ENCODE peak calls at places on chromosome 2, in six cellular contexts. L is sigmoid colon, F is IMR-90, B is breast epithelium, U is hepatocyte, W is WERI-Rb-1. X is an unnamed sample. For H3K27me3, the result is how much of the 10 kb centered on the place peaks cover.

GRCh38 chr2:149666809-149667208 is 79.2 kb upstream of the MMADHC start:
- DNase-seq in L (no peak), F (no peak), B (no peak), U (no peak), W (no peak), X (no peak)

GRCh38 chr2:207311316-207312005 is 145.7 kb upstream of the KLF7 start:
- DNase-seq in F (peak), L (peak), B (no peak), U (peak), W (no peak), X (no peak)

GRCh38 chr2:241035818-241036396 is 37.5 kb downstream of the SNED1 start:
- DNase-seq in L (no peak), W (no peak), U (no peak), F (no peak), B (peak), X (peak)

GRCh38 chr2:97935719-97936161 is 60.0 kb downstream of the TMEM131 start:
- DNase-seq in B (no peak), F (peak), L (no peak), U (peak), W (no peak), X (no peak)

GRCh38 chr2:41127351-41127750 is 675.5 kb upstream of the SLC8A1 start:
- DNase-seq in L (no peak), F (no peak), W (peak), B (no peak), U (no peak), X (no peak)

GRCh38 chr2:234879671-234880455 is 72.0 kb upstream of the SH3BP4 start:
- DNase-seq in B (no peak), W (no peak), L (no peak), F (peak), U (no peak), X (no peak)

GRCh38 chr2:23211987-23212583 is 172.9 kb upstream of the KLHL29 start:
- DNase-seq in U (no peak), B (no peak), L (no peak), F (no peak), W (no peak), X (no peak)

GRCh38 chr2:239549711-239550265 is 149.0 kb upstream of the HDAC4 start:
- DNase-seq in W (no peak), B (no peak), F (no peak), L (peak), U (no peak), X (no peak)

GRCh38 chr2:19876751-19877150 is 25.0 kb downstream of the TTC32 start:
- DNase-seq in F (no peak), U (no peak), B (no peak), W (no peak), L (no peak), X (no peak)

GRCh38 chr2:6356127-6356761 is 509.5 kb downstream of the CMPK2 start:
- DNase-seq in F (no peak), L (no peak), W (no peak), B (no peak), U (no peak), X (no peak)

DNA sequence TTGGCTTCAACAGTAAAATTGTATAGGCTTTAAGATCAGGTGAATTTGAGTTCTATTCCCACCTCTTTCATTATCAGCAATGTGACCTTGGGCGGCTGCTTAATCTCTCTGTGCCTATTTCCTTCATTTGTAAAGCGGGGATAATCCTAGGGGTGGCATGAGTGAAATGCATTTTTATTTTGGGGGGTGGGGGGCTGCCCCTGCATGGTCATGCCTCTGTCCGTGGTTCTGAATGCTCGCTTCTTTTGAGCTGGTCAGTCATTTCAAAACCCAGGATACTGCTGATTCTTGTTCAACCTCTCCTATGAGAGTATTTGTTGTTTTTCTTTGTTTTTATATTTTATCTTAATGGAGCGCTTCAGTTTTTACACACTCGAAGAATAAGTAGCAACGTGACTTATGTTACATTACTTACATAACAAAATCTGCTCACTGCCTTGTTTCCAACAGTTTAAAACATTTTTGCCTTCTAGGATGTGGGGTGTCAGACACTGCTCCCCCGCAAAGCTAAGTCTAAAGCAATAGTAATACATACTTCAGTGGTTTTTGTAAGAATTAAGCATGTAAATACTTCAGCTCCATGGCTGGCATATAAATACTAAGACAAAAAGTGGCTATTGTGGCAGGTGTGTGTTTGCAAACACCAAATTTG is 152.6 kb upstream of the PELI1 start:
- DNase-seq in L (no peak), F (no peak), B (no peak), W (no peak), U (no peak), X (no peak)
- H3K27me3 ChIP-seq in L (under half), F (under half), B (under half), W (under half), U (under half), X (under half)

GRCh38 chr2:68169308-68169707 is 11.6 kb downstream of the PNO1 start:
- DNase-seq in F (no peak), W (no peak), B (no peak), U (no peak), L (no peak), X (no peak)
- TF ChIP-seq CTCF in F (no peak), W (peak), B (no peak), U (no peak), L (no peak), X (no peak)

GRCh38 chr2:216565946-216566345 is 67.3 kb upstream of the IGFBP2 start:
- DNase-seq in L (no peak), W (no peak), F (no peak), B (no peak), U (no peak), X (no peak)
- H3K27ac ChIP-seq in L (no peak), W (no peak), F (no peak), B (peak), U (no peak), X (no peak)

GRCh38 chr2:199468561-199469513 is 11.1 kb upstream of the SATB2 start:
- DNase-seq in F (no peak), L (peak), W (no peak), B (no peak), U (peak), X (no peak)

GRCh38 chr2:199470361-199470671 is 12.6 kb upstream of the SATB2 start:
- DNase-seq in U (no peak), L (no peak), B (no peak), W (no peak), F (no peak), X (no peak)

GRCh38 chr2:199471443-199472057 is 13.8 kb upstream of the SATB2 start:
- DNase-seq in B (no peak), U (peak), W (peak), L (no peak), F (peak), X (no peak)

GRCh38 chr2:199470672-199471442 is 13.1 kb upstream of the SATB2 start:
- DNase-seq in W (no peak), L (no peak), U (no peak), F (no peak), B (no peak), X (no peak)

GRCh38 chr2:199469514-199470360 is 12.0 kb upstream of the SATB2 start:
- DNase-seq in F (no peak), B (no peak), U (no peak), W (no peak), L (no peak), X (no peak)
- H3K27me3 ChIP-seq in F (half or more), B (under half), U (half or more), W (under half), L (half or more), X (half or more)

GRCh38 chr2:211498551-211499205 is 942.3 kb downstream of the CPS1 start:
- DNase-seq in L (no peak), U (no peak), W (no peak), B (no peak), F (no peak), X (no peak)

GRCh38 chr2:211503198-211503597 is 946.8 kb downstream of the CPS1 start:
- DNase-seq in U (no peak), B (no peak), F (no peak), W (no peak), L (no peak), X (no peak)

DNA sequence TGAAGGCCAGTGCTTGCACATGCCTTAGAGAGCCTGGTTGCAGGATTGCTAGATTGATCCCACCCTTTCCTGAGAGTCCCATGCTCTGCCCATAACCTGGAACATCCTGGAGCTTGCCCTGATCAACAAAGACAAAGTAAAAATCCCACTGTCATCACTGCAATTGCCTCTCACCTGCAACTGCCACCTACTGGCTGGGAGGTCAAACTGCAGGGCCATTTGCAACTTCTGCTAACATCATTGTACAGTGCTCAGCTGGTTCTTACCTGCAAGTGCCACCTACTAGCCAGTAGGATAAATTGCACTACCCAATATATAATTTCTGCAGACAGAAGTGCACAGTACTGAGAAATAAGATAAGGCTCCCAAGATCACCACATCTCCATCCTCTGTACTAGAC is 947.5 kb downstream of the CPS1 start:
- DNase-seq in L (no peak), B (no peak), W (no peak), F (no peak), U (no peak), X (no peak)
- TF ChIP-seq CTCF in L (no peak), B (no peak), W (peak), F (no peak), U (no peak), X (no peak)

GRCh38 chr2:223860809-223861738 is 23.7 kb upstream of the AP1S3 start:
- DNase-seq in W (no peak), F (peak), L (no peak), U (peak), B (no peak), X (no peak)
- H3K27ac ChIP-seq in W (no peak), F (peak), L (no peak), U (peak), B (no peak), X (no peak)

DNA sequence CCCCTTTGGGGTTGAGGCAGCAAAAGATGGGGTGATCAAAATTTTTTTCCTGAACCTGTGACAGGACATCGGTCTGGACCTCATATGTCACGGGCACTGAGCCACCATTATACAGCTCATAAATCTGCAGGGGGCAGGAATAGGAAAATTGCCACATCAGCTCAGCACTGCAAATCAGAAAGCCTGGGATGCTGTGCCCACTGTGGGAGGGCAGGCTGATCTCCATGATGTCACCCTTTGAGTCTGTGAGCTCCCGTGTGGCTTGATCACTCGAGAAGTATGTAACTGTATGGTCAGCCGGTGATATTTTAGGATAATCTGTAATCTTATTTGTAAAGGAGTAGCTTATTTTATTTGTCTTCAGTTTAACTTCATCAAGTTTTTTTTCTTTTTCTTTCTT is 17.7 kb upstream of the CRYBA2 start:
- DNase-seq in F (no peak), W (no peak), B (no peak), U (no peak), L (no peak), X (no peak)
- H3K27me3 ChIP-seq in F (under half), W (under half), B (under half), U (under half), L (under half), X (under half)

GRCh38 chr2:58110765-58111164 is 64.2 kb downstream of the VRK2 start:
- DNase-seq in L (no peak), F (no peak), U (no peak), B (no peak), W (no peak), X (no peak)
- TF ChIP-seq CTCF in L (no peak), F (no peak), U (no peak), B (no peak), W (peak), X (no peak)

GRCh38 chr2:157470321-157470720 is 26.4 kb upstream of the CYTIP start:
- DNase-seq in W (no peak), B (no peak), U (no peak), L (no peak), F (no peak), X (no peak)
- H3K27ac ChIP-seq in W (no peak), B (no peak), U (no peak), L (no peak), F (no peak), X (peak)